ENCODE peak calls at places on chromosomes 3 and 15, in four cellular contexts. D is RPMI8226, W is B cell, N is heart left ventricle. Y is an unnamed sample.

GRCh38 chr3:97960561-97961275 is 11.5 kb downstream of the RIOX2 start:
- DNase-seq in D (no peak), W (no peak), N (no peak), Y (no peak)

GRCh38 chr3:186025161-186025560 is 83.7 kb downstream of the ETV5 start:
- DNase-seq in D (no peak), W (no peak), N (no peak), Y (no peak)

GRCh38 chr3:45026957-45027356 is 854 bp downstream of the CLEC3B start:
- DNase-seq in D (no peak), W (no peak), N (peak; percentile 86), Y (no peak)

GRCh38 chr15:50590288-50590687 is 43.8 kb upstream of the USP50 start:
- DNase-seq in D (no peak), W (no peak), N (no peak), Y (no peak)

GRCh38 chr3:10554236-10554611 is 48.8 kb upstream of the ATP2B2 start:
- DNase-seq in D (no peak), W (no peak), N (no peak), Y (no peak)

GRCh38 chr3:128343287-128344045 is 123.2 kb downstream of the DNAJB8 start:
- DNase-seq in D (no peak), W (no peak), N (no peak), Y (peak; percentile 89)

GRCh38 chr3:185983495-185984141 is 45.8 kb upstream of the TRA2B start:
- DNase-seq in D (peak; percentile 69), W (peak; percentile 70), N (peak; percentile 61), Y (peak; percentile 14)

GRCh38 chr15:82930466-82930865 is 22.1 kb downstream of the HOMER2 start:
- DNase-seq in D (no peak), W (no peak), N (no peak), Y (no peak)

GRCh38 chr3:118501152-118501551 is 533.5 kb downstream of the IGSF11 start:
- DNase-seq in D (peak; percentile 32), W (no peak), N (peak; percentile 34), Y (peak; percentile 8)

GRCh38 chr15:77580991-77581682 is 51.6 kb downstream of the LINGO1 start:
- DNase-seq in D (no peak), W (no peak), N (peak; percentile 73), Y (peak; percentile 31)

GRCh38 chr3:125000661-125001060 is 55.1 kb downstream of the HEG1 start:
- DNase-seq in D (no peak), W (no peak), N (no peak), Y (peak; percentile 51)

GRCh38 chr3:135878501-135878900 is 87.0 kb upstream of the PPP2R3A start:
- DNase-seq in D (no peak), W (no peak), N (no peak), Y (no peak)

GRCh38 chr15:31298707-31299172 is 27.9 kb upstream of the KLF13 start:
- DNase-seq in D (no peak), W (no peak), N (no peak), Y (no peak)

GRCh38 chr3:146590521-146590920 is 14.6 kb downstream of the PLSCR5 start:
- DNase-seq in D (no peak), W (no peak), N (no peak), Y (no peak)

GRCh38 chr15:52804526-52805081 is 14.5 kb upstream of the ONECUT1 start:
- DNase-seq in D (peak; percentile 33), W (no peak), N (no peak), Y (no peak)

GRCh38 chr15:31078461-31078860 is 23.1 kb downstream of the TRPM1 start:
- DNase-seq in D (no peak), W (no peak), N (no peak), Y (peak; percentile 33)

GRCh38 chr3:141051641-141052569 is 758 bp downstream of the SPSB4 start:
- DNase-seq in D (peak; percentile 22), W (no peak), N (peak; percentile 45), Y (no peak)

GRCh38 chr15:34001536-34001935 is 33.2 kb downstream of the CHRM5 start:
- DNase-seq in D (no peak), W (no peak), N (no peak), Y (no peak)

GRCh38 chr3:8993331-8993730 is 30.1 kb upstream of the RAD18 start:
- DNase-seq in D (no peak), W (no peak), N (no peak), Y (no peak)

GRCh38 chr15:38130739-38131498 is 121.7 kb upstream of the SPRED1 start:
- DNase-seq in D (peak; percentile 63), W (no peak), N (peak; percentile 86), Y (no peak)

GRCh38 chr3:101548527-101549105 is 13.1 kb upstream of the TRMT10C start:
- DNase-seq in D (no peak), W (no peak), N (no peak), Y (no peak)

GRCh38 chr15:58522391-58522790 is 90.6 kb downstream of the LIPC start:
- DNase-seq in D (no peak), W (peak; percentile 21), N (peak; percentile 68), Y (no peak)

GRCh38 chr15:39312984-39313383 is 267.9 kb upstream of the THBS1 start:
- DNase-seq in D (no peak), W (no peak), N (peak; percentile 32), Y (no peak)

GRCh38 chr15:33515121-33515520 is 204.4 kb downstream of the RYR3 start:
- DNase-seq in D (no peak), W (no peak), N (no peak), Y (no peak)

GRCh38 chr3:126659915-126660886 is 5.3 kb upstream of the TXNRD3 start:
- DNase-seq in D (peak; percentile 56), W (no peak), N (no peak), Y (no peak)